ENCODE peak calls at places on chromosomes 13 and 19, in five cellular contexts. S, A, R, X and I are unnamed samples.

GRCh38 chr13:54185785-54186184 is 1157.2 kb downstream of the OLFM4 start:
- DNase-seq in A (no peak), S (no peak), R (no peak), X (no peak), I (no peak)

GRCh38 chr13:56735537-56735942 is 405.2 kb upstream of the PRR20A start:
- DNase-seq in S (no peak), X (no peak), A (no peak), R (no peak), I (no peak)

GRCh38 chr19:2949939-2950285 is 5.1 kb upstream of the ZNF77 start:
- DNase-seq in A (no peak), X (no peak), R (peak), S (no peak), I (no peak)

GRCh38 chr19:9205506-9206113 is 13.8 kb downstream of the OR7D4 start:
- DNase-seq in R (peak), S (peak), X (peak), A (peak), I (peak)

GRCh38 chr13:20301391-20302071 is 69.4 kb upstream of the GJB6 start:
- DNase-seq in A (no peak), R (no peak), X (no peak), S (no peak), I (no peak)

GRCh38 chr19:48543121-48543710 is 8.8 kb upstream of the SULT2B1 start:
- DNase-seq in R (peak), A (no peak), X (no peak), S (no peak), I (peak)

GRCh38 chr19:13984875-13985741 is 21.0 kb downstream of the RFX1 start:
- DNase-seq in S (no peak), X (no peak), R (no peak), A (no peak), I (no peak)

GRCh38 chr13:46617885-46618284 is 64.9 kb downstream of the LRCH1 start:
- DNase-seq in X (no peak), S (no peak), R (no peak), A (no peak), I (no peak)

GRCh38 chr13:77207943-77208342 is 119.0 kb downstream of the MYCBP2 start:
- DNase-seq in X (no peak), R (peak), A (no peak), S (no peak), I (no peak)